ENCODE peak calls at places on chromosomes 3 and 15, in six cellular contexts. One of them, this sample, is unnamed. For H3K9me3, the result is how much of the 10 kb centered on the place peaks cover.

GRCh38 chr3:109165905-109166304 is 29.4 kb downstream of the C3orf85 start:
- DNase-seq in HCT116: no peak
- DNase-seq in body of pancreas: no peak
- DNase-seq in fibroblast of lung: no peak
- DNase-seq in small intestine: no peak
- DNase-seq in upper lobe of right lung: no peak
- DNase-seq in this sample: no peak

GRCh38 chr15:89359471-89360293 is 25.1 kb upstream of the POLG start:
- DNase-seq in HCT116: no peak
- DNase-seq in body of pancreas: no peak
- DNase-seq in fibroblast of lung: no peak
- DNase-seq in small intestine: no peak
- DNase-seq in upper lobe of right lung: no peak
- DNase-seq in this sample: no peak

GRCh38 chr3:129783470-129783869 is 110.0 kb downstream of the TMCC1 start:
- DNase-seq in HCT116: no peak
- DNase-seq in body of pancreas: no peak
- DNase-seq in fibroblast of lung: no peak
- DNase-seq in small intestine: no peak
- DNase-seq in upper lobe of right lung: no peak
- DNase-seq in this sample: no peak

GRCh38 chr3:47855461-47856383 is 52.8 kb downstream of the DHX30 start:
- DNase-seq in HCT116: no peak
- DNase-seq in body of pancreas: no peak
- DNase-seq in fibroblast of lung: no peak
- DNase-seq in small intestine: no peak
- DNase-seq in upper lobe of right lung: peak
- DNase-seq in this sample: no peak

GRCh38 chr3:78895528-78895927 is 872.3 kb downstream of the ROBO1 start:
- DNase-seq in HCT116: no peak
- DNase-seq in body of pancreas: no peak
- DNase-seq in fibroblast of lung: peak
- DNase-seq in small intestine: no peak
- DNase-seq in upper lobe of right lung: no peak
- DNase-seq in this sample: no peak

GRCh38 chr3:192935441-192935840 is 17.8 kb upstream of the MB21D2 start:
- DNase-seq in HCT116: no peak
- DNase-seq in body of pancreas: no peak
- DNase-seq in fibroblast of lung: no peak
- DNase-seq in small intestine: no peak
- DNase-seq in upper lobe of right lung: no peak
- DNase-seq in this sample: no peak

GRCh38 chr3:38604246-38604645 is 45.2 kb downstream of the SCN5A start:
- DNase-seq in HCT116: no peak
- DNase-seq in body of pancreas: no peak
- DNase-seq in fibroblast of lung: no peak
- DNase-seq in small intestine: no peak
- DNase-seq in upper lobe of right lung: no peak
- DNase-seq in this sample: no peak

GRCh38 chr3:149917124-149917667 is 53.5 kb downstream of the PFN2 start:
- DNase-seq in HCT116: no peak
- DNase-seq in body of pancreas: no peak
- DNase-seq in fibroblast of lung: no peak
- DNase-seq in small intestine: no peak
- DNase-seq in upper lobe of right lung: no peak
- DNase-seq in this sample: no peak

GRCh38 chr3:147740928-147741327 is 331.8 kb downstream of the ZIC1 start:
- DNase-seq in HCT116: no peak
- DNase-seq in body of pancreas: no peak
- DNase-seq in fibroblast of lung: no peak
- DNase-seq in small intestine: no peak
- DNase-seq in upper lobe of right lung: no peak
- DNase-seq in this sample: no peak

GRCh38 chr3:141605883-141606282 is 119.1 kb downstream of the RASA2 start:
- DNase-seq in HCT116: no peak
- DNase-seq in body of pancreas: no peak
- DNase-seq in fibroblast of lung: no peak
- DNase-seq in small intestine: no peak
- DNase-seq in upper lobe of right lung: no peak
- DNase-seq in this sample: no peak

GRCh38 chr3:186653984-186654383 is 11.8 kb upstream of the HRG start:
- DNase-seq in HCT116: peak
- DNase-seq in body of pancreas: no peak
- DNase-seq in fibroblast of lung: no peak
- DNase-seq in small intestine: no peak
- DNase-seq in upper lobe of right lung: no peak
- DNase-seq in this sample: no peak

GRCh38 chr3:46954178-46954577 is 22.4 kb downstream of the CCDC12 start:
- DNase-seq in HCT116: no peak
- DNase-seq in body of pancreas: no peak
- DNase-seq in fibroblast of lung: no peak
- DNase-seq in small intestine: no peak
- DNase-seq in upper lobe of right lung: no peak
- DNase-seq in this sample: no peak

GRCh38 chr3:80439490-80439889 is 671.7 kb upstream of the ROBO1 start:
- DNase-seq in HCT116: no peak
- DNase-seq in body of pancreas: no peak
- DNase-seq in fibroblast of lung: no peak
- DNase-seq in small intestine: no peak
- DNase-seq in upper lobe of right lung: no peak
- DNase-seq in this sample: no peak

GRCh38 chr3:66425566-66425965 is 75.3 kb downstream of the LRIG1 start:
- DNase-seq in HCT116: no peak
- DNase-seq in body of pancreas: no peak
- DNase-seq in fibroblast of lung: no peak
- DNase-seq in small intestine: no peak
- DNase-seq in upper lobe of right lung: no peak
- DNase-seq in this sample: no peak
- H3K9me3 ChIP-seq in HCT116: under half
- H3K9me3 ChIP-seq in body of pancreas: under half
- H3K9me3 ChIP-seq in fibroblast of lung: under half
- H3K9me3 ChIP-seq in small intestine: under half
- H3K9me3 ChIP-seq in upper lobe of right lung: under half
- H3K9me3 ChIP-seq in this sample: under half

DNA sequence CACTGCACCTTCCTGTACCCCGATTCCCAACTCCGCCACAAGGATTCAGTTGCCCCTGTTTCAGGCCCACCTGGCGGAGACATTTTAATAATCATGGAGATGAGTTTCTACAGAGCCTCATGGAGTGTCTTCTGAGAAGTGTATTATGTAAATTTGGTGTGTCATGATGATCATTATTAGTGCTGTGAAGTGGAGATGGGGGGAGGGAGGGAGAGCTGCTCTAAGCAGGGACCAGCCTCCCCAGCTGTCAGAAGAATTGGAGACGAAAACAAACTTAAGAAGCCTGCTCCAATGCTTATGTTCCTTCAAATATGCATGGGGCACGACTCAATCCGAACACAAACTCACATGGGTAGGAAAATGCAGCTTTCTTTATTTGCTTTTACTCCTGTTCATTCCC is 127.8 kb downstream of the EPHB1 start:
- DNase-seq in HCT116: no peak
- DNase-seq in body of pancreas: no peak
- DNase-seq in fibroblast of lung: no peak
- DNase-seq in small intestine: no peak
- DNase-seq in upper lobe of right lung: no peak
- DNase-seq in this sample: no peak
- H3K9me3 ChIP-seq in HCT116: under half
- H3K9me3 ChIP-seq in body of pancreas: under half
- H3K9me3 ChIP-seq in fibroblast of lung: under half
- H3K9me3 ChIP-seq in small intestine: under half
- H3K9me3 ChIP-seq in upper lobe of right lung: under half
- H3K9me3 ChIP-seq in this sample: under half

DNA sequence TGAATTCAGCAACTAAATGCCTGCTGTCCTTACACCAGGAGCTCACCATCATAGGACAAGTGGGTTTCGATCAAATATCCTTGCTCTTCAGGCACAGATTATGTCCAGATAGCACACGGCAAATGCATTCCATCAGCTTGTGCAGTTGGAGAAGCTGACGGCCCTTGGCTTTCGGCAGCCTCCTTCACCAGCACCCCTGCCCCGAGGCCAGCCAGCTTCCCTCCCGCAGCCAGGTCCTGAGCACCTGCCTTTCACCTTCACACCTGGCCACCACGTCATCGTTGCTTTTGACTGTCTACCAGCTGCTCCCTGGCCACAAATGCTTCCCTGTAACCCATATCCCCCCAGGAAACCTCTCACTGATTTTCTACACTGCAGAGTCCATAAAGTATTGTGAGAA is 355.5 kb downstream of the OCA2 start:
- DNase-seq in HCT116: no peak
- DNase-seq in body of pancreas: no peak
- DNase-seq in fibroblast of lung: no peak
- DNase-seq in small intestine: no peak
- DNase-seq in upper lobe of right lung: no peak
- DNase-seq in this sample: no peak
- H3K9me3 ChIP-seq in HCT116: under half
- H3K9me3 ChIP-seq in body of pancreas: under half
- H3K9me3 ChIP-seq in fibroblast of lung: under half
- H3K9me3 ChIP-seq in small intestine: under half
- H3K9me3 ChIP-seq in upper lobe of right lung: under half
- H3K9me3 ChIP-seq in this sample: under half

GRCh38 chr15:26178821-26179220 is 315.7 kb upstream of the ATP10A start:
- DNase-seq in HCT116: no peak
- DNase-seq in body of pancreas: no peak
- DNase-seq in fibroblast of lung: no peak
- DNase-seq in small intestine: no peak
- DNase-seq in upper lobe of right lung: no peak
- DNase-seq in this sample: no peak
- H3K9me3 ChIP-seq in HCT116: under half
- H3K9me3 ChIP-seq in body of pancreas: under half
- H3K9me3 ChIP-seq in fibroblast of lung: under half
- H3K9me3 ChIP-seq in small intestine: under half
- H3K9me3 ChIP-seq in upper lobe of right lung: under half
- H3K9me3 ChIP-seq in this sample: under half